ENCODE peak calls at places on chromosome 16, in four cellular contexts. V, G, E and L are unnamed samples.

GRCh38 chr16:3654249-3654991 is at the start of gene DNASE1:
- DNase-seq in V (peak), G (peak), E (peak), L (peak)

GRCh38 chr16:75732871-75733270 is 6.6 kb upstream of the CPHXL start:
- DNase-seq in V (no peak), G (no peak), E (no peak), L (no peak)

GRCh38 chr16:22192261-22193133 is 13.6 kb upstream of the EEF2K start:
- DNase-seq in V (peak), G (peak), E (peak), L (peak)

GRCh38 chr16:67270931-67271338 is 8.4 kb upstream of the PLEKHG4 start:
- DNase-seq in V (no peak), G (no peak), E (no peak), L (no peak)

GRCh38 chr16:71188956-71189712 is 41.4 kb downstream of the HYDIN start:
- DNase-seq in V (no peak), G (no peak), E (no peak), L (no peak)

GRCh38 chr16:68973611-68974120 is 130.3 kb downstream of the TANGO6 start:
- DNase-seq in V (no peak), G (no peak), E (no peak), L (no peak)

GRCh38 chr16:73792199-73793108 is 504.2 kb upstream of the PSMD7 start:
- DNase-seq in V (no peak), G (no peak), E (no peak), L (no peak)

GRCh38 chr16:11976850-11977205 is 294 bp downstream of the SNX29 start:
- DNase-seq in V (no peak), G (no peak), E (no peak), L (no peak)

GRCh38 chr16:8872071-8872470 is 3.3 kb upstream of the CARHSP1 start:
- DNase-seq in V (no peak), G (no peak), E (no peak), L (no peak)

GRCh38 chr16:87855852-87856715 is 13.2 kb downstream of the SLC7A5 start:
- DNase-seq in V (peak), G (no peak), E (peak), L (peak)

GRCh38 chr16:75256871-75257343 is 5.5 kb upstream of the BCAR1 start:
- DNase-seq in V (peak), G (no peak), E (peak), L (no peak)

GRCh38 chr16:57194512-57194911 is 8.4 kb downstream of the RSPRY1 start:
- DNase-seq in V (no peak), G (no peak), E (peak), L (no peak)

GRCh38 chr16:7405166-7405565 is 72.5 kb downstream of the RBFOX1 start:
- DNase-seq in V (no peak), G (no peak), E (no peak), L (no peak)

GRCh38 chr16:12095275-12096161 is 119.0 kb downstream of the SNX29 start:
- DNase-seq in V (peak), G (peak), E (peak), L (peak)

GRCh38 chr16:84177740-84178070 is 9.2 kb downstream of the TAF1C start:
- DNase-seq in V (no peak), G (no peak), E (peak), L (peak)

GRCh38 chr16:66337434-66338188 is 28.9 kb upstream of the CDH5 start:
- DNase-seq in V (no peak), G (no peak), E (no peak), L (no peak)

GRCh38 chr16:80541306-80541694 is 507 bp downstream of the DYNLRB2 start:
- DNase-seq in V (no peak), G (no peak), E (no peak), L (no peak)

GRCh38 chr16:82630688-82631087 is 3.9 kb downstream of the CDH13 start:
- DNase-seq in V (no peak), G (no peak), E (no peak), L (no peak)

GRCh38 chr16:85207357-85207921 is 95.2 kb upstream of the CIBAR2 start:
- DNase-seq in V (no peak), G (no peak), E (peak), L (no peak)

GRCh38 chr16:6926762-6927161 is 405.9 kb upstream of the RBFOX1 start:
- DNase-seq in V (no peak), G (no peak), E (no peak), L (no peak)

GRCh38 chr16:81189100-81189664 is 49.3 kb upstream of the BCO1 start:
- DNase-seq in V (peak), G (no peak), E (peak), L (no peak)

GRCh38 chr16:13507530-13507929 is 412.4 kb upstream of the ERCC4 start:
- DNase-seq in V (no peak), G (no peak), E (no peak), L (no peak)

GRCh38 chr16:73228649-73229048 is 180.7 kb upstream of the ZFHX3 start:
- DNase-seq in V (no peak), G (no peak), E (peak), L (no peak)

GRCh38 chr16:1964046-1964505 is 550 bp downstream of the RPS2 start:
- DNase-seq in V (no peak), G (no peak), E (no peak), L (peak)
- TF ChIP-seq CTCF in V (no peak), G (peak), E (no peak), L (no peak)

DNA sequence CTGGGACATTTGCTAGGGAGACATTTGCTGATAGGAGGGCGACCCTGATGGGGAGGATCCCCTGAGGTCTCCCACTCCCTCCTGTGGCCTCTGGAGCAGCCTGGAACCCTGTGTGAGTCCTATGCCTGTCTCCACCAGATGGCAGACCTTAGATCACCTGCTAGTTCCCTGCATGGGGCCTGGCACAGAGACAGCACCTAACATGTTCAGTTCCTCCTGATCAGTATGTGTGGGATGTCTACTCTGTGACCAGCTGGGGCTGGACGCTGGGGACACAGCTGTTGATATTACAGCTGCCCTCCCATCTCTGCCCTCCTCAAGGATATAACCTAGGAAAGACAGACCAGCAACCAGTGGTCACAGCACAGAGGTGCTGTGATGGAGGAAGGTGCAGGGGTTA is 1.1 kb upstream of the ADCY7 start:
- DNase-seq in V (no peak), G (no peak), E (no peak), L (peak)
- TF ChIP-seq CTCF in V (no peak), G (peak), E (peak), L (peak)

GRCh38 chr16:61179571-61179970 is 856.7 kb downstream of the CDH8 start:
- DNase-seq in V (no peak), G (no peak), E (no peak), L (no peak)
- TF ChIP-seq CTCF in V (no peak), G (no peak), E (no peak), L (no peak)

DNA sequence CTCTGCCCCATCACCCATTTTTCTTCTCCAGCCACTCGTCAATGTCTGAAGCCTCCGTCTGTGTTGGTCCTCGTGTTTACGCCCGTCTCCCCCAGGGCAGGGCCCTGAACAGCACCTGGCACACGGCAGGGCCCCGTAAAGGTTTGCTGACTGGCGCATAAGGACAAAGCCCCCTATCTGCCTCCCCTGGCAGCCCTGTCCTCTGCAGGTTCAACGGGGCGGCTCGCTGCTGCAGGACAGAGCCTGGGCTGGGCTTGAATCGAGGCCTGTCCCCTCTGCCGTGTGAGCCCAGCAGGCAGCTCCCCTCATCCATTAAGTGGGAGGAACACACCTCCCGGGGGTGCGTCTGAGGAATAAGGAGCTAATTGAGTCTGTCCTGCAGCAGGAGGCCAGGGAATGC is 46.1 kb upstream of the PABPN1L start:
- DNase-seq in V (no peak), G (no peak), E (no peak), L (no peak)
- TF ChIP-seq CTCF in V (no peak), G (no peak), E (no peak), L (no peak)

GRCh38 chr16:53007095-53007494 is 45.6 kb downstream of the CHD9NB start:
- DNase-seq in V (no peak), G (no peak), E (no peak), L (no peak)
- TF ChIP-seq CTCF in V (no peak), G (no peak), E (no peak), L (no peak)

DNA sequence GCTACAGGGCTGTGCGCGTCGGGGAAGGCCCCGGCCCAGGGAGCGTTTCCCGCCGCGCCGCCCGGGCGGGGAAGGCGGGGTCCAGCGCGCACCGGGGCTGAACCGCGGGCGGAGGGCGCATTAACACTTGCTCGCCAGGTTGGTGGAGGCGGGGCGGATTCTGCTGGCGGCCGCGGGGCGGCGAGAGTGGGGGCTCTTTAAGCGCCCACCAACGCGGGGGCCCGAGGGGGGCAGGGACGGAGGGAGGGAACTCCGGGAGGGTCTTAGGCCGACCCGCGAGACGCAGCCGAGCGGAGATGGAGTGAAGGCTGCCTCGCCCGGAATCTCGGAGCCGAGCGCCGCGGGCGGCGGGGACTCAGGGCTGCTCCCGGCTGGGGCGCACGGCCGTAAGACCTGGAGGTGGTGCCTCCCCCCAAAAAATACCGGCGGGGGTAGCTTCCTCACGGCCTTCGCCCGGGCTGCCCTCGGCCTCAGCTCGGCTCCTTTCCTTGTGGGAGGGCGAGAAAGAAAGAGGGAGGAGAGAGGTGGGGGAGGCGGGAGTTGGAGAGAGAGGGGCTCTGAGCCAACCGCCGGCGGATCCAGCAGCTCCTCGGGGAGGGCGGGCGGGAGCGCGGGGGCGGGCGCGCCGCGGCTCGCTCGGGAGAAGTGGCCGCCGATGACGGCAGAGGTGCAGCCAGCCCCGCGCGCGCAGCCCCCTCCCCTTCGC is 415 bp upstream of the FOXF1 start:
- DNase-seq in V (no peak), G (no peak), E (peak), L (no peak)
- TF ChIP-seq CTCF in V (no peak), G (no peak), E (peak), L (no peak)

GRCh38 chr16:58346831-58347371 is 45.4 kb upstream of the GINS3 start:
- DNase-seq in V (no peak), G (no peak), E (no peak), L (no peak)

GRCh38 chr16:58348986-58349385 is 43.3 kb upstream of the GINS3 start:
- DNase-seq in V (no peak), G (no peak), E (peak), L (no peak)

DNA sequence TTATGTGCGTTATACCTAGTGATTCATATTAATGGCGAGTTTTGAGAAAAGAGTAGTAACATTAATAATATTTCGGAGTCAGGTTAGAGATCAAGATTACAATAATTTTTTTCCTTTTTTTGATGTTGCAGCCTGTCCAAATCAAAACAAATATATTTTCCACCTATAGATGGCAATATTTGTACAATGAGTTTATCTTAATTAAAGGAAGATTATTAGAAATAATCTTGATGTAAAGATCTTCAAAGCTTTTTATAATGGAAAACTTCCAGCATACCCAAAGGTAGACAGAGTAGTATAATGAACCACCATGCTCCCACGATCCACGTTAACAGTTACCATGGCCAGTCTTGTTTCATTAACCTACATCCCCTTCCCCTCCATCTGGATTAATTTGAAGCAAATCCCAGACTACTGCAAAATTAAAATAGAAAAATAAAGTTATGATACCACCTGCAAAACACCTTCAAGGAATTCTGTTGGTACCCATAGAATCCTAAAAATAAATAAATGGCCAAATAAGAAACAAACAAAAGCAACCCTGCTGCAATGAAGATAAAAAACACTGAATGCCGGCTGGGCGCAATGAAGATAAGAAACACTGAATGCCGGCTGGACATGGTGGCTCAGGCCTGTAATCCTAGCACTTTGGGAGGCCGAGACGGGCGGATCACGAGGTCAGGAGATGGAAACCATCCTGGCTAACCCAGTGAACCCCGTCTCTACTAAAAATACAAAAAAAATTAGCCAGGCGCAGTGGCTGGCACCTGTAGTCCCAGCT is 46.5 kb upstream of the GINS3 start:
- DNase-seq in V (no peak), G (no peak), E (no peak), L (no peak)
- TF ChIP-seq CTCF in V (no peak), G (no peak), E (no peak), L (peak)